ENCODE peak calls at places on chromosome 11, in nine cellular contexts. E is AG04449, W is uterus, X is Calu3, D is PC-9, A is right atrium auricular region, N is IMR-90, P is prostate gland, C is CD14-positive monocyte. F is an unnamed sample.

GRCh38 chr11:18907391-18907790 is 31.8 kb downstream of the MRGPRX1 start:
- DNase-seq in E (no peak), X (no peak), A (no peak), P (no peak), C (no peak), N (no peak), D (no peak), W (no peak), F (no peak)

GRCh38 chr11:108193725-108194124 is 28.7 kb downstream of the NPAT start:
- DNase-seq in X (no peak), N (no peak), C (no peak), P (no peak), A (no peak), E (no peak), W (no peak), D (no peak), F (no peak)

GRCh38 chr11:68667511-68668253 is 16.7 kb upstream of the GAL start:
- DNase-seq in N (no peak), A (no peak), P (no peak), X (no peak), C (no peak), W (no peak), E (no peak), D (no peak), F (peak)

GRCh38 chr11:103875855-103876510 is 160.5 kb upstream of the DDI1 start:
- DNase-seq in C (no peak), D (no peak), E (no peak), X (no peak), A (no peak), W (no peak), N (no peak), P (no peak), F (no peak)

GRCh38 chr11:74134661-74135515 is 35.9 kb downstream of the C2CD3 start:
- DNase-seq in D (peak), E (no peak), A (no peak), C (no peak), P (no peak), X (no peak), N (peak), W (no peak), F (no peak)

GRCh38 chr11:47414685-47415070 is 6.3 kb downstream of the SLC39A13 start:
- DNase-seq in N (no peak), A (no peak), D (no peak), E (no peak), C (no peak), W (no peak), X (no peak), P (no peak), F (peak)

GRCh38 chr11:32187106-32187505 is 96.2 kb downstream of the RCN1 start:
- DNase-seq in A (no peak), C (no peak), X (no peak), E (no peak), P (no peak), D (no peak), N (no peak), W (no peak), F (no peak)

GRCh38 chr11:118241191-118242098 is 10.7 kb downstream of the MPZL3 start:
- DNase-seq in D (peak), E (no peak), A (no peak), W (peak), P (peak), C (peak), X (peak), N (no peak), F (no peak)

GRCh38 chr11:120516461-120517389 is 5.2 kb downstream of the GRIK4 start:
- DNase-seq in C (no peak), A (no peak), E (no peak), W (no peak), D (no peak), N (no peak), P (no peak), X (no peak), F (peak)

GRCh38 chr11:131767421-131767820 is 397.0 kb downstream of the NTM start:
- DNase-seq in N (peak), C (no peak), E (no peak), W (no peak), P (no peak), A (no peak), D (no peak), X (no peak), F (no peak)

GRCh38 chr11:70046089-70046488 is 32.0 kb upstream of the ANO1 start:
- DNase-seq in A (no peak), C (no peak), P (no peak), E (no peak), X (no peak), D (no peak), N (no peak), W (no peak), F (no peak)

GRCh38 chr11:35257287-35257686 is 118.3 kb downstream of the CD44 start:
- DNase-seq in P (no peak), D (no peak), W (no peak), N (no peak), C (no peak), A (no peak), X (no peak), E (no peak), F (no peak)

GRCh38 chr11:80096736-80097135 is 655.9 kb upstream of the TENM4 start:
- DNase-seq in W (no peak), X (no peak), P (no peak), E (peak), D (peak), N (peak), A (no peak), C (no peak), F (no peak)

GRCh38 chr11:115893701-115894100 is 389.5 kb upstream of the CADM1 start:
- DNase-seq in W (no peak), C (no peak), N (peak), D (no peak), A (no peak), X (no peak), P (no peak), E (no peak), F (no peak)

GRCh38 chr11:119907122-119907933 is 178.3 kb upstream of the NECTIN1 start:
- DNase-seq in X (peak), E (no peak), P (no peak), C (no peak), W (no peak), D (peak), N (no peak), A (no peak), F (no peak)

GRCh38 chr11:85974126-85974525 is 94.8 kb downstream of the PICALM start:
- DNase-seq in N (peak), C (no peak), W (no peak), P (no peak), D (no peak), X (no peak), A (no peak), E (no peak), F (no peak)

GRCh38 chr11:46106530-46107407 is 14.5 kb downstream of the PHF21A start:
- DNase-seq in C (no peak), N (no peak), D (no peak), W (no peak), A (no peak), E (no peak), X (no peak), P (no peak), F (no peak)

DNA sequence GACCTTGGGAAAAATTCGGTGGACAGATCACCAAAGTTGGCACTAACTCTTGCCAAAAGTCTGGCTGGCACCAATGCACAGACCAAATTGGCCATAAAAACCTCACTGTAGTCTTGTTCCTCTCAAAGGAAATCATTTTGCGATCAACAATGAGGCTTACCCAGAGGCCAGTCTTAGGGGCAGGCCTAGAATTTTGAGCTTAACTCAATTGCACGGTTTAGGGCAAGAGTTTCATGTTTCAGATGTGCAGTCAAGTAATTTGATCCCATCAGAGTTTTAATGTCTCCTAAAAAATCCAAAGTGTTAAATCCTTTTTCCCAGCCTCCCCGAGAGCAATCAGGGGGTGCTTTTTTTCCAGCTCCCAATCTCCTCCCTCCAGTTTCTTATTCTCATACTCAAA is 19.0 kb downstream of the MPPED2 start:
- DNase-seq in E (no peak), P (no peak), N (no peak), D (no peak), X (no peak), A (no peak), C (no peak), W (no peak), F (no peak)
- TF ChIP-seq CTCF in E (no peak), P (no peak), N (no peak), D (no peak), X (no peak), A (no peak), C (no peak), W (no peak), F (no peak)

DNA sequence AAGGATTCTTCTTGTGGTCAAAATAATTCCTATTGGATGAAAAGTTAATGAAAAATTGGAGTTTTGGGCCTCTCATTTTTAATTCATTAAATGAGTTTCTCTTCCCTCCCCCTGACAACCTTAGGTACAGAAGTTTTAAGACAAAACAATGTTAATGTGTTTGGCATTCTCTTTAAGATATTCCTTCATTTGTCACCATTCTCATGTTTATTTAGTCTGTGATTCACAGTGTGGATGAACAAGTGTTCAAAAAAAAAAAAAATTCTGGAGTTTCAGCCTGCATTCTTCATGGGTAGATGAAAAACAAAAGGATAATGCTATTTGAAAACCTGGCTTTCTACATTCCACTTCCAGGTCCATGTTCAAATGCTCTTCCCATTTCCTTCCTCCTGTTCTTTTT is 172.6 kb upstream of the LUZP2 start:
- DNase-seq in A (no peak), X (no peak), W (no peak), C (no peak), N (peak), E (peak), D (no peak), P (no peak), F (no peak)
- TF ChIP-seq CTCF in A (no peak), X (no peak), W (no peak), C (no peak), N (no peak), E (no peak), D (no peak), P (no peak), F (no peak)

GRCh38 chr11:93784935-93785360 is 866 bp downstream of the MED17 start:
- DNase-seq in N (no peak), C (no peak), P (no peak), W (no peak), D (no peak), A (no peak), X (no peak), E (no peak), F (no peak)
- TF ChIP-seq CTCF in N (no peak), C (peak), P (no peak), W (no peak), D (peak), A (no peak), X (no peak), E (no peak), F (peak)

GRCh38 chr11:64358907-64359711 is at the start of gene RPS6KA4:
- DNase-seq in D (peak), E (no peak), C (no peak), A (no peak), N (peak), W (peak), X (peak), P (peak), F (no peak)
- TF ChIP-seq CTCF in D (no peak), E (no peak), C (no peak), A (no peak), N (no peak), W (peak), X (no peak), P (no peak), F (no peak)

GRCh38 chr11:27506200-27507182 is at the start of gene LIN7C:
- DNase-seq in W (peak), E (peak), A (peak), D (peak), X (peak), C (peak), N (peak), P (peak), F (no peak)
- TF ChIP-seq CTCF in W (peak), E (no peak), A (peak), D (no peak), X (no peak), C (no peak), N (peak), P (no peak), F (peak)

GRCh38 chr11:20448838-20449237 is 61.3 kb downstream of the PRMT3 start:
- DNase-seq in C (no peak), E (no peak), P (no peak), X (no peak), D (no peak), A (no peak), W (no peak), N (no peak), F (no peak)

GRCh38 chr11:20444537-20444936 is 57.0 kb downstream of the PRMT3 start:
- DNase-seq in D (no peak), E (no peak), A (no peak), X (no peak), W (no peak), C (no peak), N (no peak), P (no peak), F (no peak)

GRCh38 chr11:20438637-20439036 is 51.1 kb downstream of the PRMT3 start:
- DNase-seq in A (no peak), C (no peak), P (no peak), D (no peak), N (no peak), E (no peak), W (no peak), X (no peak), F (no peak)

DNA sequence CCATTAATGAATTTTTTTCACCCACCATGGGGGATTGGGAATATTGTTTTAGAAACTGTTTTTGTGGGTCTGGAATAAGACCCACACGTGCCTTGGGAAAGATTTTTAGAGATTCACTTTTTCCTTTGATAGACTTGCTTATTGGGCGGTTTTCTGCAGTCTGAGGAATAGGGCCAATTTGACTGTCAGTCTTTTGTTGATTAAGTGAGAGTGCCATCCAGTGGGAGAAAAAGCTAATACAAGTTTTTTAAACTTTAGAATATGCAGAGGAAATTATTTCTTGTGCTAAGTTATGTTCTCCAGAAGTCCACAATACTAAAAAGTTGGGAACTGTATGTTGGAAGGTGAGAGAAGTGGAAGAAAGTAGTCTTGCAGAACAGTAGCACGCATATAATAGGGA is 56.1 kb downstream of the PRMT3 start:
- DNase-seq in E (no peak), P (no peak), W (no peak), N (peak), X (no peak), C (no peak), D (no peak), A (no peak), F (no peak)
- TF ChIP-seq CTCF in E (peak), P (no peak), W (no peak), N (peak), X (no peak), C (peak), D (peak), A (peak), F (peak)

F was measured in chondrocyte.